ENCODE peak calls at places on chromosomes 6 and 20, in six cellular contexts. O is cardiac muscle cell, I is GM23338, S is heart left ventricle, Q is MM.1S, N is mucosa of descending colon. M is an unnamed sample.

GRCh38 chr6:15621203-15622044 is 41.4 kb downstream of the DTNBP1 start:
- DNase-seq in Q (no peak), I (peak; percentile 58), N (peak; percentile 27), S (peak; percentile 72), O (peak; percentile 57), M (no peak)

GRCh38 chr20:19889011-19889953 is 127.9 kb upstream of the NAA20 start:
- DNase-seq in Q (no peak), S (peak; percentile 71), N (peak; percentile 57), I (peak; percentile 7), O (no peak), M (no peak)

GRCh38 chr6:128570439-128571063 is 50.2 kb upstream of the PTPRK start:
- DNase-seq in I (no peak), O (no peak), N (no peak), Q (peak; percentile 11), S (no peak), M (no peak)

GRCh38 chr20:49888341-49889244 is 26.7 kb downstream of the SPATA2 start:
- DNase-seq in O (peak; percentile 76), S (no peak), I (peak; percentile 90), N (peak; percentile 76), Q (peak; percentile 21), M (peak; percentile 66)

GRCh38 chr6:150336708-150337107 is 32.1 kb upstream of the IYD start:
- DNase-seq in I (no peak), S (no peak), N (no peak), Q (no peak), O (no peak), M (no peak)

GRCh38 chr6:110395221-110395620 is 20.2 kb downstream of the DDO start:
- DNase-seq in Q (no peak), N (no peak), I (no peak), S (no peak), O (no peak), M (no peak)

GRCh38 chr6:152271681-152272464 is 365.3 kb downstream of the SYNE1 start:
- DNase-seq in S (peak; percentile 37), N (no peak), Q (no peak), O (no peak), I (no peak), M (no peak)

GRCh38 chr6:74946961-74947360 is 258.9 kb downstream of the COL12A1 start:
- DNase-seq in I (no peak), Q (no peak), N (no peak), O (no peak), S (no peak), M (no peak)

GRCh38 chr6:129671442-129672344 is 38.3 kb downstream of the ARHGAP18 start:
- DNase-seq in I (peak; percentile 71), O (no peak), S (no peak), N (peak; percentile 43), Q (no peak), M (peak; percentile 13)

GRCh38 chr6:149855040-149855654 is 9.0 kb downstream of the LRP11 start:
- DNase-seq in I (no peak), S (no peak), O (peak; percentile 32), Q (no peak), N (no peak), M (no peak)

GRCh38 chr6:134198093-134198492 is 119.8 kb downstream of the SGK1 start:
- DNase-seq in N (no peak), Q (no peak), S (no peak), I (no peak), O (no peak), M (no peak)

GRCh38 chr20:37295001-37295400 is 5.5 kb downstream of the MANBAL start:
- DNase-seq in S (no peak), N (no peak), I (no peak), O (no peak), Q (no peak), M (no peak)

GRCh38 chr6:12504325-12504966 is 212.1 kb upstream of the PHACTR1 start:
- DNase-seq in O (no peak), S (no peak), Q (peak; percentile 55), I (peak; percentile 74), N (peak; percentile 62), M (peak; percentile 33)

GRCh38 chr6:47405273-47405672 is 72.3 kb upstream of the CD2AP start:
- DNase-seq in O (no peak), I (no peak), N (peak; percentile 93), Q (no peak), S (no peak), M (no peak)

GRCh38 chr6:131861356-131861755 is 53.5 kb downstream of the ENPP1 start:
- DNase-seq in O (no peak), S (no peak), I (no peak), N (no peak), Q (no peak), M (no peak)

GRCh38 chr6:26329763-26330511 is 35.1 kb upstream of the BTN3A2 start:
- DNase-seq in N (peak; percentile 43), I (peak; percentile 68), S (no peak), O (no peak), Q (no peak), M (no peak)

GRCh38 chr6:141151710-141152417 is 980.9 kb upstream of the GJE1 start:
- DNase-seq in Q (no peak), N (no peak), O (no peak), S (no peak), I (no peak), M (no peak)

GRCh38 chr6:10437891-10438290 is 23.0 kb upstream of the TFAP2A start:
- DNase-seq in O (no peak), I (no peak), N (no peak), S (no peak), Q (no peak), M (no peak)

GRCh38 chr20:62633571-62634329 is 8.6 kb upstream of the SLCO4A1 start:
- DNase-seq in S (peak; percentile 19), I (no peak), N (no peak), Q (no peak), O (no peak), M (no peak)

GRCh38 chr6:30321692-30322388 is 4.9 kb upstream of the TRIM39 start:
- DNase-seq in O (no peak), Q (no peak), N (no peak), S (no peak), I (peak; percentile 76), M (no peak)

GRCh38 chr6:43901330-43902230 is 131.6 kb downstream of the VEGFA start:
- DNase-seq in Q (no peak), O (no peak), N (no peak), S (no peak), I (no peak), M (no peak)

GRCh38 chr6:101114703-101115102 is 233.6 kb upstream of the ASCC3 start:
- DNase-seq in Q (peak; percentile 45), I (peak; percentile 49), O (peak; percentile 53), N (peak; percentile 40), S (no peak), M (no peak)

GRCh38 chr20:7760261-7761048 is 179.8 kb downstream of the HAO1 start:
- DNase-seq in O (no peak), I (no peak), N (no peak), S (no peak), Q (no peak), M (no peak)

GRCh38 chr6:157798851-157799250 is 24.2 kb upstream of the SNX9 start:
- DNase-seq in N (no peak), I (no peak), S (no peak), O (no peak), Q (no peak), M (no peak)

GRCh38 chr20:54190200-54190599 is 16.4 kb upstream of the CYP24A1 start:
- DNase-seq in O (no peak), N (no peak), Q (no peak), S (no peak), I (no peak), M (no peak)

GRCh38 chr6:52576054-52576391 is 837 bp downstream of the TRAM2 start:
- DNase-seq in I (no peak), Q (no peak), S (no peak), N (no peak), O (no peak), M (no peak)

GRCh38 chr6:52577778-52578473 is 1.1 kb upstream of the TRAM2 start:
- DNase-seq in I (no peak), O (no peak), N (no peak), Q (no peak), S (no peak), M (no peak)

GRCh38 chr6:52577022-52577777 is at the start of gene TRAM2:
- DNase-seq in Q (peak; percentile 87), O (peak; percentile 93), N (peak; percentile 92), S (peak; percentile 87), I (peak; percentile 90), M (no peak)

GRCh38 chr6:52575490-52575868 is 1.4 kb downstream of the TRAM2 start:
- DNase-seq in S (no peak), Q (no peak), I (no peak), O (no peak), N (no peak), M (no peak)

GRCh38 chr6:52576392-52577021 is 353 bp downstream of the TRAM2 start:
- DNase-seq in I (peak; percentile 80), Q (peak; percentile 84), S (peak; percentile 77), O (no peak), N (peak; percentile 71), M (no peak)
- H3K4me1 ChIP-seq in I (peaks cover 47% of the 10 kb centered on the region), Q (peaks cover 19% of the 10 kb centered on the region), S (peaks cover 57% of the 10 kb centered on the region), O (peaks cover 30% of the 10 kb centered on the region), N (peaks cover 22% of the 10 kb centered on the region), M (peaks cover 4% of the 10 kb centered on the region)

GRCh38 chr6:113486172-113486571 is 371.0 kb upstream of the MARCKS start:
- DNase-seq in O (no peak), N (no peak), I (no peak), Q (no peak), S (no peak), M (no peak)
- H3K4me1 ChIP-seq in O (no peaks in the 10 kb centered on the region), N (no peaks in the 10 kb centered on the region), I (no peaks in the 10 kb centered on the region), Q (no peaks in the 10 kb centered on the region), S (no peaks in the 10 kb centered on the region), M (no peaks in the 10 kb centered on the region)

GRCh38 chr6:25298508-25298834 is 19.3 kb downstream of the CARMIL1 start:
- DNase-seq in Q (no peak), N (no peak), I (no peak), O (no peak), S (no peak), M (no peak)

GRCh38 chr6:25303234-25303633 is 24.1 kb downstream of the CARMIL1 start:
- DNase-seq in I (no peak), O (no peak), N (no peak), Q (no peak), S (no peak), M (no peak)

GRCh38 chr6:25302677-25303128 is 23.5 kb downstream of the CARMIL1 start:
- DNase-seq in N (no peak), I (no peak), Q (no peak), S (no peak), O (peak; percentile 75), M (no peak)

GRCh38 chr6:25301358-25301757 is 22.2 kb downstream of the CARMIL1 start:
- DNase-seq in S (no peak), I (no peak), Q (peak; percentile 45), N (no peak), O (no peak), M (no peak)

GRCh38 chr6:25302156-25302555 is 23.0 kb downstream of the CARMIL1 start:
- DNase-seq in I (no peak), Q (no peak), O (no peak), S (no peak), N (no peak), M (no peak)
- H3K4me1 ChIP-seq in I (peaks cover 37% of the 10 kb centered on the region), Q (peaks cover 57% of the 10 kb centered on the region), O (peaks cover 59% of the 10 kb centered on the region), S (peaks cover 34% of the 10 kb centered on the region), N (peaks cover 17% of the 10 kb centered on the region), M (no peaks in the 10 kb centered on the region)

DNA sequence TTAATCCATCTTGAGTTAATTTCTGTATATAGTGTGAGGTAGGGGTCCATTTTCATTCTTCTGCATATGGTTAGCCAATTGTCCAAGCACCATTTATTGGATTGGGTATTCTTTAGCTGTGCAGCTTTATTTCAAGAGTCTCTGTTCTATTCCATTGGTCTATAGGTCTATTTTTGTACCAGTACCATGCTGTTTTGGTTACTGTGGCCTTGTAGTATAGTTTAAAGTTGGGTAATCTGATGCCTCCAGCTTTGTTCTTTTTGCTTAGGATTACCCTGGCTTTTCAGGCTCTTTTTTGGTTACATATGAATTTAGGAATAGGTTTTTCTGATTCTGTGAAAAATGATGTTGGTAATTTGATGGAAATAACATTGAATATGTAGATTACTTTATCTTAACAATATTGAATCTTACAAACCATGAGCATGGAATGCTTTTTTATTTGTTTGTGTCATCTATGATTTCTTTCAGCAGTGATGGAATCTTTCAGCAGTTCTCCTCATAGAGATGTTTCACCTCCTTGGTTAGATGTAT is 47.0 kb downstream of the TNFAIP3 start:
- DNase-seq in I (no peak), O (no peak), Q (no peak), S (no peak), N (no peak), M (no peak)
- H3K4me1 ChIP-seq in I (no peaks in the 10 kb centered on the region), O (no peaks in the 10 kb centered on the region), Q (peaks cover 25% of the 10 kb centered on the region), S (peaks cover 5% of the 10 kb centered on the region), N (no peaks in the 10 kb centered on the region), M (peaks cover 2% of the 10 kb centered on the region)